ENCODE peak calls at places on chromosomes 7 and 10, in seven cellular contexts. K is GM06990; T is neural progenitor cell; B is CD4-positive, alpha-beta T cell; S is foreskin fibroblast; X is hepatocyte; O is cardiac fibroblast. I is an unnamed sample.

GRCh38 chr10:131726460-131726861 is 174.3 kb upstream of the PPP2R2D start:
- DNase-seq in K (no peak), T (peak), B (no peak), S (no peak), X (peak), O (no peak), I (no peak)

GRCh38 chr7:18548569-18548968 is 53.0 kb downstream of the HDAC9 start:
- DNase-seq in K (no peak), T (no peak), B (no peak), S (no peak), X (no peak), O (no peak), I (no peak)

GRCh38 chr7:97845622-97846203 is 26.5 kb downstream of the ASNS start:
- DNase-seq in K (no peak), T (peak), B (no peak), S (no peak), X (peak), O (peak), I (no peak)

GRCh38 chr7:50531401-50531906 is 33.8 kb downstream of the DDC start:
- DNase-seq in K (no peak), T (peak), B (no peak), S (no peak), X (peak), O (no peak), I (peak)

GRCh38 chr7:130566168-130566897 is 74.4 kb downstream of the MEST start:
- DNase-seq in K (no peak), T (no peak), B (no peak), S (peak), X (peak), O (peak), I (no peak)

GRCh38 chr7:127758105-127758504 is 106.1 kb downstream of the SND1 start:
- DNase-seq in K (no peak), T (no peak), B (no peak), S (no peak), X (no peak), O (no peak), I (no peak)

GRCh38 chr7:40525764-40526163 is 391.0 kb downstream of the SUGCT start:
- DNase-seq in K (no peak), T (no peak), B (no peak), S (no peak), X (no peak), O (no peak), I (no peak)

GRCh38 chr7:12588259-12588904 is 17.9 kb downstream of the SCIN start:
- DNase-seq in K (no peak), T (no peak), B (no peak), S (no peak), X (no peak), O (no peak), I (no peak)

GRCh38 chr10:4061441-4061951 is 276.5 kb upstream of the KLF6 start:
- DNase-seq in K (no peak), T (no peak), B (no peak), S (no peak), X (no peak), O (peak), I (no peak)

GRCh38 chr7:2014391-2015241 is 218.1 kb downstream of the MAD1L1 start:
- DNase-seq in K (no peak), T (no peak), B (no peak), S (no peak), X (no peak), O (no peak), I (no peak)

GRCh38 chr7:109213081-109213480 is 643.4 kb downstream of the DNAJB9 start:
- DNase-seq in K (no peak), T (peak), B (no peak), S (no peak), X (no peak), O (no peak), I (peak)

GRCh38 chr7:30702200-30702599 is 19.9 kb upstream of the CRHR2 start:
- DNase-seq in K (no peak), T (no peak), B (no peak), S (no peak), X (no peak), O (peak), I (no peak)

GRCh38 chr10:22086730-22087364 is 83.3 kb upstream of the DNAJC1 start:
- DNase-seq in K (no peak), T (peak), B (no peak), S (peak), X (peak), O (peak), I (peak)

GRCh38 chr10:58486821-58487220 is 25.9 kb upstream of the BICC1 start:
- DNase-seq in K (no peak), T (no peak), B (no peak), S (no peak), X (no peak), O (peak), I (no peak)

GRCh38 chr10:52357986-52358385 is 43.9 kb downstream of the DKK1 start:
- DNase-seq in K (no peak), T (no peak), B (no peak), S (no peak), X (no peak), O (peak), I (no peak)

GRCh38 chr10:87861566-87861952 is 1.8 kb downstream of the KLLN start:
- DNase-seq in K (no peak), T (peak), B (no peak), S (peak), X (peak), O (peak), I (peak)

GRCh38 chr10:78768882-78769281 is 299.9 kb upstream of the ZMIZ1 start:
- DNase-seq in K (no peak), T (no peak), B (no peak), S (no peak), X (no peak), O (no peak), I (no peak)

GRCh38 chr7:70177166-70177565 is 578.9 kb downstream of the AUTS2 start:
- DNase-seq in K (no peak), T (no peak), B (no peak), S (peak), X (no peak), O (no peak), I (no peak)

GRCh38 chr7:98210513-98211220 is 572 bp upstream of the BHLHA15 start:
- DNase-seq in K (no peak), T (peak), B (no peak), S (peak), X (peak), O (peak), I (no peak)

GRCh38 chr7:123770378-123770777 is 21.6 kb upstream of the WASL start:
- DNase-seq in K (peak), T (no peak), B (no peak), S (peak), X (no peak), O (peak), I (no peak)

GRCh38 chr10:21526184-21526951 is 886 bp upstream of the SKIDA1 start:
- DNase-seq in K (peak), T (peak), B (peak), S (peak), X (no peak), O (peak), I (peak)

GRCh38 chr7:84040365-84040764 is 154.2 kb downstream of the SEMA3A start:
- DNase-seq in K (no peak), T (peak), B (no peak), S (no peak), X (no peak), O (no peak), I (no peak)

GRCh38 chr10:43396928-43397624 is 11.9 kb downstream of the HNRNPF start:
- DNase-seq in K (peak), T (peak), B (peak), S (peak), X (peak), O (peak), I (peak)

GRCh38 chr7:81632418-81632817 is 137.4 kb downstream of the HGF start:
- DNase-seq in K (no peak), T (no peak), B (no peak), S (no peak), X (no peak), O (no peak), I (no peak)

GRCh38 chr7:123823898-123824753 is 20.8 kb upstream of the HYAL4 start:
- DNase-seq in K (peak), T (no peak), B (no peak), S (no peak), X (no peak), O (no peak), I (no peak)

GRCh38 chr7:51369746-51370145 is 53.1 kb upstream of the COBL start:
- DNase-seq in K (no peak), T (peak), B (no peak), S (no peak), X (peak), O (peak), I (no peak)

GRCh38 chr7:100887955-100888481 is 1.5 kb downstream of the UFSP1 start:
- DNase-seq in K (no peak), T (no peak), B (no peak), S (no peak), X (no peak), O (no peak), I (no peak)

GRCh38 chr7:92158660-92159575 is 20.0 kb downstream of the LRRD1 start:
- DNase-seq in K (no peak), T (no peak), B (no peak), S (peak), X (no peak), O (peak), I (no peak)

GRCh38 chr10:119190353-119190752 is 11.7 kb upstream of the PRDX3 start:
- DNase-seq in K (no peak), T (peak), B (no peak), S (peak), X (peak), O (peak), I (no peak)

GRCh38 chr10:102599565-102600327 is 44.5 kb upstream of the TRIM8 start:
- DNase-seq in K (no peak), T (no peak), B (no peak), S (no peak), X (peak), O (peak), I (no peak)

GRCh38 chr10:88889559-88890337 is 9.7 kb downstream of the STAMBPL1 start:
- DNase-seq in K (no peak), T (no peak), B (no peak), S (no peak), X (no peak), O (no peak), I (no peak)

GRCh38 chr10:121772406-121772805 is 155.4 kb downstream of the ATE1 start:
- DNase-seq in K (no peak), T (no peak), B (no peak), S (no peak), X (no peak), O (peak), I (no peak)

GRCh38 chr10:22505923-22506685 is 160.8 kb downstream of the SPAG6 start:
- DNase-seq in K (no peak), T (no peak), B (peak), S (peak), X (peak), O (peak), I (no peak)

GRCh38 chr7:93799750-93800357 is 90.7 kb downstream of the TFPI2 start:
- DNase-seq in K (no peak), T (peak), B (no peak), S (no peak), X (peak), O (peak), I (no peak)

GRCh38 chr7:143345428-143345900 is 17.0 kb downstream of the FAM131B start:
- DNase-seq in K (peak), T (peak), B (peak), S (no peak), X (peak), O (peak), I (peak)

GRCh38 chr10:82660205-82660604 is 785.2 kb downstream of the NRG3 start:
- DNase-seq in K (no peak), T (no peak), B (no peak), S (no peak), X (no peak), O (no peak), I (no peak)

GRCh38 chr7:114627231-114627630 is 212.6 kb downstream of the FOXP2 start:
- DNase-seq in K (no peak), T (no peak), B (no peak), S (no peak), X (no peak), O (no peak), I (no peak)

GRCh38 chr10:51716981-51717380 is 17.6 kb upstream of the CSTF2T start:
- DNase-seq in K (no peak), T (no peak), B (no peak), S (no peak), X (no peak), O (no peak), I (no peak)

GRCh38 chr7:25927626-25927978 is 224.4 kb upstream of the NFE2L3 start:
- DNase-seq in K (no peak), T (no peak), B (no peak), S (no peak), X (no peak), O (no peak), I (no peak)

GRCh38 chr7:142796001-142796500 is 25.3 kb downstream of the PRSS2 start:
- DNase-seq in K (no peak), T (peak), B (no peak), S (no peak), X (no peak), O (no peak), I (no peak)

DNA sequence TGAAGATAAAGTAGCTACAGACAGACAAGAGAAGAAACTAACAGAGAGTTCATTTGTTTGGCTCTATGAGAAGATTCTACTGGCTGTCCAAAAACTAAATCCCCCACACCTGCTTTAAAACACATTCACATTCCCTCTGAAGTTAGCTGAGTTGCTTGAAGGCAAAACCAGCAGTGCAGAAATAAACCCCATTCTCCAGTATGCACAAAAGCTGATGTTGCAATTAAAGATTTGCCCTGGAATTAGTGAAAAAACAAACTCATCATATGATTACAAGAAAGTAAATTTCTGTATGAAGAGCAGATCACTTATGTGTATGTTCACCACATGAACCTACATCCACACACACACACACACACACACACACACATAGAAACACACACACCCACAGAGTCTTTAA is 9.3 kb upstream of the CAV1 start:
- DNase-seq in K (no peak), T (no peak), B (no peak), S (no peak), X (no peak), O (no peak), I (no peak)
- TF ChIP-seq CTCF in K (no peak), T (no peak), B (no peak), S (no peak), X (no peak), O (no peak), I (no peak)

GRCh38 chr7:63931985-63932577 is 66.6 kb upstream of the ZNF722 start:
- DNase-seq in K (no peak), T (no peak), B (no peak), S (no peak), X (no peak), O (no peak), I (no peak)
- TF ChIP-seq CTCF in K (no peak), T (no peak), B (no peak), S (no peak), X (no peak), O (no peak), I (no peak)

GRCh38 chr7:159049266-159050025 is 95.2 kb downstream of the VIPR2 start:
- DNase-seq in K (no peak), T (no peak), B (no peak), S (no peak), X (no peak), O (no peak), I (peak)
- TF ChIP-seq CTCF in K (no peak), T (no peak), B (no peak), S (no peak), X (no peak), O (no peak), I (no peak)

DNA sequence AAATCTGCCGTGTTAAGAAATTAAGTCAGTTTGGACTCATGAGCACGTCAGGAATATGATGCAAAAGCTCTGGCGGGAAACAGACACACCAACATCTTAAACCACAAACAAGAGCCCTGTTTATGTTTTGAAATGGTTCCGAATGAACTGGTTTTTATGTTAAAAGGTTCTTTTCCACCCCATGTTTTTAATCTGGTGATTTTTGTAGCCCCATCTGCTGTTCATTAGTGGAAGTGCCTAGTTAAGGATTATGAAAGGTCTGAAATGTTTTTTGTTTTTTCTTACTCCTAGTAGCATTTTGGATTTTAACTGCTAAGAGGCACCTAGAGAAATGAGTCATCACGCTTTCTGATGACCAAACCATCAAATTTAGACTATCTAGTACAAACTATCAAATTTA is 404.1 kb upstream of the MKI67 start:
- DNase-seq in K (no peak), T (no peak), B (no peak), S (peak), X (peak), O (peak), I (no peak)
- TF ChIP-seq CTCF in K (peak), T (peak), B (no peak), S (no peak), X (peak), O (peak), I (peak)

GRCh38 chr7:132376361-132377013 is 199.8 kb downstream of the PLXNA4 start:
- DNase-seq in K (no peak), T (no peak), B (no peak), S (no peak), X (no peak), O (no peak), I (no peak)
- TF ChIP-seq CTCF in K (no peak), T (no peak), B (no peak), S (no peak), X (no peak), O (no peak), I (no peak)